ENCODE peak calls at places on chromosomes 2 and 18, in five cellular contexts. One of them, this sample, is unnamed.
A peak's percentile ranks its signal among the peaks of the same experiment; 100 is the strongest.

GRCh38 chr2:96413067-96413722 is 77.6 kb downstream of the NCAPH start:
- DNase-seq in EL: no peak
- DNase-seq in AG20443: no peak
- DNase-seq in activated CD8-positive, alpha-beta T cell treated with anti-CD3 and anti-CD28 coated beads for 36 hours: no peak
- DNase-seq in HT-29: peak; percentile 74
- DNase-seq in this sample: no peak

GRCh38 chr2:55163895-55164509 is 68.1 kb downstream of the CLHC1 start:
- DNase-seq in AG20443: no peak
- DNase-seq in EL: no peak
- DNase-seq in activated CD8-positive, alpha-beta T cell treated with anti-CD3 and anti-CD28 coated beads for 36 hours: no peak
- DNase-seq in HT-29: peak; percentile 72
- DNase-seq in this sample: no peak

GRCh38 chr2:127143851-127144782 is 37.2 kb upstream of the BIN1 start:
- DNase-seq in AG20443: peak; percentile 70
- DNase-seq in HT-29: peak; percentile 26
- DNase-seq in activated CD8-positive, alpha-beta T cell treated with anti-CD3 and anti-CD28 coated beads for 36 hours: no peak
- DNase-seq in EL: peak; percentile 68
- DNase-seq in this sample: peak; percentile 88

GRCh38 chr2:86453838-86454237 is 12.7 kb downstream of the KDM3A start:
- DNase-seq in activated CD8-positive, alpha-beta T cell treated with anti-CD3 and anti-CD28 coated beads for 36 hours: no peak
- DNase-seq in AG20443: peak; percentile 57
- DNase-seq in EL: peak; percentile 86
- DNase-seq in HT-29: no peak
- DNase-seq in this sample: peak; percentile 64

GRCh38 chr18:69002233-69002632 is 204.4 kb downstream of the CCDC102B start:
- DNase-seq in AG20443: peak; percentile 6
- DNase-seq in activated CD8-positive, alpha-beta T cell treated with anti-CD3 and anti-CD28 coated beads for 36 hours: peak; percentile 19
- DNase-seq in HT-29: peak; percentile 2
- DNase-seq in EL: peak; percentile 2
- DNase-seq in this sample: peak; percentile 12

GRCh38 chr18:37521500-37522465 is 43.8 kb downstream of the CELF4 start:
- DNase-seq in HT-29: no peak
- DNase-seq in activated CD8-positive, alpha-beta T cell treated with anti-CD3 and anti-CD28 coated beads for 36 hours: no peak
- DNase-seq in EL: no peak
- DNase-seq in AG20443: no peak
- DNase-seq in this sample: no peak

GRCh38 chr18:24659837-24660720 is 199.6 kb downstream of the HRH4 start:
- DNase-seq in activated CD8-positive, alpha-beta T cell treated with anti-CD3 and anti-CD28 coated beads for 36 hours: peak; percentile 59
- DNase-seq in HT-29: peak; percentile 0
- DNase-seq in EL: peak; percentile 4
- DNase-seq in AG20443: peak; percentile 76
- DNase-seq in this sample: peak; percentile 39

GRCh38 chr2:31347788-31348187 is 66.8 kb downstream of the XDH start:
- DNase-seq in activated CD8-positive, alpha-beta T cell treated with anti-CD3 and anti-CD28 coated beads for 36 hours: no peak
- DNase-seq in AG20443: peak; percentile 89
- DNase-seq in EL: peak; percentile 88
- DNase-seq in HT-29: no peak
- DNase-seq in this sample: peak; percentile 92

GRCh38 chr2:60934153-60934722 is 52.9 kb downstream of the REL start:
- DNase-seq in AG20443: no peak
- DNase-seq in HT-29: no peak
- DNase-seq in activated CD8-positive, alpha-beta T cell treated with anti-CD3 and anti-CD28 coated beads for 36 hours: no peak
- DNase-seq in EL: no peak
- DNase-seq in this sample: peak; percentile 24

GRCh38 chr2:216673609-216674008 is 21.7 kb downstream of the IGFBP5 start:
- DNase-seq in EL: no peak
- DNase-seq in AG20443: no peak
- DNase-seq in HT-29: no peak
- DNase-seq in activated CD8-positive, alpha-beta T cell treated with anti-CD3 and anti-CD28 coated beads for 36 hours: no peak
- DNase-seq in this sample: no peak

This sample was measured in fibroblast of mammary gland.